ENCODE peak calls at places on chromosomes 13 and 19, in four cellular contexts. X is GM12878, A is HepG2, H is H1. P is an unnamed sample.

GRCh38 chr19:15332311-15332996 is at the start of gene BRD4:
- DNase-seq in X (no peak), A (no peak), H (no peak), P (peak)

GRCh38 chr19:45076851-45077730 is 813 bp upstream of the ZNF296 start:
- DNase-seq in X (no peak), A (no peak), H (no peak), P (peak)

GRCh38 chr19:53878786-53879144 is 3.2 kb upstream of the PRKCG start:
- DNase-seq in X (no peak), A (no peak), H (no peak), P (no peak)

GRCh38 chr19:5120833-5121232 is 151.9 kb downstream of the KDM4B start:
- DNase-seq in X (no peak), A (no peak), H (no peak), P (no peak)

GRCh38 chr19:38277969-38278680 is 13.8 kb downstream of the SPINT2 start:
- DNase-seq in X (no peak), A (no peak), H (no peak), P (no peak)

GRCh38 chr19:19488875-19489690 is 26.3 kb downstream of the TSSK6 start:
- DNase-seq in X (peak), A (peak), H (peak), P (peak)

GRCh38 chr13:99316657-99317244 is 9.6 kb upstream of the GPR183 start:
- DNase-seq in X (no peak), A (no peak), H (no peak), P (no peak)

GRCh38 chr19:38908854-38909253 is 3.1 kb downstream of the CCER2 start:
- DNase-seq in X (no peak), A (no peak), H (no peak), P (no peak)

GRCh38 chr13:111621164-111621563 is 300.7 kb downstream of the TEX29 start:
- DNase-seq in X (no peak), A (no peak), H (no peak), P (no peak)

GRCh38 chr13:109785141-109785891 is 1.1 kb downstream of the IRS2 start:
- DNase-seq in X (no peak), A (no peak), H (no peak), P (peak)

GRCh38 chr13:99086869-99087129 is 108.9 kb upstream of the DOCK9 start:
- DNase-seq in X (no peak), A (no peak), H (no peak), P (no peak)

GRCh38 chr13:19955873-19956559 is 2.5 kb upstream of the ZMYM2 start:
- DNase-seq in X (no peak), A (no peak), H (no peak), P (no peak)

GRCh38 chr13:113623491-113624234 is 34.3 kb downstream of the ATP4B start:
- DNase-seq in X (no peak), A (no peak), H (no peak), P (no peak)

GRCh38 chr13:31982540-31982939 is 49.0 kb upstream of the FRY start:
- DNase-seq in X (no peak), A (peak), H (no peak), P (no peak)

GRCh38 chr19:3969435-3970312 is 1.2 kb downstream of the DAPK3 start:
- DNase-seq in X (no peak), A (peak), H (no peak), P (peak)

GRCh38 chr19:18057557-18057956 is 29.2 kb downstream of the IL12RB1 start:
- DNase-seq in X (no peak), A (no peak), H (no peak), P (no peak)

GRCh38 chr13:80033286-80033685 is 307.6 kb downstream of the SPRY2 start:
- DNase-seq in X (no peak), A (no peak), H (no peak), P (no peak)

GRCh38 chr13:80029170-80029569 is 311.8 kb downstream of the SPRY2 start:
- DNase-seq in X (no peak), A (no peak), H (no peak), P (no peak)

GRCh38 chr13:80035096-80035495 is 305.8 kb downstream of the SPRY2 start:
- DNase-seq in X (no peak), A (no peak), H (no peak), P (no peak)

GRCh38 chr13:80030491-80030890 is 310.4 kb downstream of the SPRY2 start:
- DNase-seq in X (no peak), A (no peak), H (peak), P (peak)
- TF ChIP-seq CTCF in X (peak), A (no peak), H (peak), P (no peak)

GRCh38 chr13:101521371-101521770 is 68.9 kb downstream of the ITGBL1 start:
- DNase-seq in X (no peak), A (no peak), H (no peak), P (no peak)

GRCh38 chr13:101520672-101521071 is 68.2 kb downstream of the ITGBL1 start:
- DNase-seq in X (no peak), A (no peak), H (no peak), P (no peak)

GRCh38 chr13:101523732-101524131 is 71.3 kb downstream of the ITGBL1 start:
- DNase-seq in X (no peak), A (no peak), H (no peak), P (no peak)

GRCh38 chr13:101522607-101523006 is 70.1 kb downstream of the ITGBL1 start:
- DNase-seq in X (no peak), A (peak), H (no peak), P (no peak)

GRCh38 chr13:101523154-101523669 is 70.7 kb downstream of the ITGBL1 start:
- DNase-seq in X (no peak), A (no peak), H (no peak), P (no peak)
- TF ChIP-seq CREB1 in X (no peak), A (no peak), H (no peak), P (no peak)

DNA sequence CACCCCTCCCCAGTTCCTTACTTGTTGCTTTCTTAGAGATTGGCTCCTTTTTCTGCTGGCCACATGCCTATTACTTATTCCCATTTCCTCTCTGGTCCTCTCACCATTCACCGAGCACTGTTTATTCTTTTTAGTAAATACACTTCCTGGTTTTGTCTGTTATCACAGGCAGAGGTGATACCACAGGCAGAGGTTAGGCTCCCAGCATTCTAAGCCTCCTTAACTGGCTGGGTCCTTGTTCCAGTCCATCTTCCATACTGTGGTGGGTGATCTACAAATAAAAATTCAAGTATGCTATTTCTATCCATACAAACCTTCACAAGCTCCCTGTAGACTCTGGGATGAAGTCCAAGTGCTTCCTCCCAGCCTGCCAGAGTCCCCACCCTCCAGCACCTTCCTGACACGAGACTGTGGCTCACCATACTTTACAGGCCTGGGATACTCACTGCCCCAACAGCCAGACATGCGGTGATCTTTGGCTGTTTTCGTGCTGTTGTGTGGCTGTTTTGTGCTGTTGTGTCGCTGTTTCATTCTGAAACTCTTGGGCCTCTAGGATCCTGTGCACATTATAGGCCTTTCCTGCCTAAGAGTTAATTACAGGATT is 315.9 kb downstream of the ATP8A2 start:
- DNase-seq in X (no peak), A (no peak), H (no peak), P (no peak)
- TF ChIP-seq USF2 in X (no peak), A (no peak), H (no peak), P (no peak)

GRCh38 chr19:34173145-34173956 is 1.0 kb downstream of the LSM14A start:
- DNase-seq in X (no peak), A (peak), H (peak), P (peak)
- TF ChIP-seq CTCF in X (no peak), A (no peak), H (no peak), P (no peak)

GRCh38 chr19:35462476-35462953 is 14.5 kb downstream of the FFAR2 start:
- DNase-seq in X (peak), A (no peak), H (no peak), P (no peak)
- TF ChIP-seq CREB1 in X (peak), A (no peak), H (no peak), P (no peak)

DNA sequence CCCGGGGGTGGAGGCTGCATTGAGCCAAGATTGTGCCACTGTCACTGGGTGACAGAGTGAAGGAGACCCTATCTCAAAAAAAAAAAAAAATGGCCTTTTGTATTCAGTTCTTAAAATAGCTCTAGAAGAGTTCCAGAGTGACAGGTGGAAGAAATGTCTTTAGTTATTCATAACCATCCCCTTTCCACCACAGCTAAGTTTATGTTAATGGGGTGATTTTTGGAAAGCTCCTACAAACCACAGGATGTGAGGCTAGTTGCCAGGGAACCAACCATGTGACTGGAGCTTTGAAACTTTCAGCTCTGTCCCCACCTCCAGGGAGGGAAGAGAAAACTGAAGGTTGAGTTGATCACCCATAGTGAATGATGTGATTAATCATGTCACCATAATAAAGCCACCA is 6.9 kb downstream of the ZNF490 start:
- DNase-seq in X (peak), A (no peak), H (no peak), P (no peak)
- TF ChIP-seq USF2 in X (peak), A (no peak), H (no peak), P (no peak)

GRCh38 chr13:42878721-42879120 is 97.3 kb downstream of the FAM216B start:
- DNase-seq in X (no peak), A (no peak), H (no peak), P (no peak)

GRCh38 chr13:42883142-42883541 is 101.8 kb downstream of the FAM216B start:
- DNase-seq in X (no peak), A (no peak), H (no peak), P (no peak)

GRCh38 chr13:42880241-42880640 is 98.9 kb downstream of the FAM216B start:
- DNase-seq in X (no peak), A (no peak), H (no peak), P (no peak)

GRCh38 chr13:42885325-42885724 is 103.9 kb downstream of the FAM216B start:
- DNase-seq in X (no peak), A (no peak), H (no peak), P (no peak)

DNA sequence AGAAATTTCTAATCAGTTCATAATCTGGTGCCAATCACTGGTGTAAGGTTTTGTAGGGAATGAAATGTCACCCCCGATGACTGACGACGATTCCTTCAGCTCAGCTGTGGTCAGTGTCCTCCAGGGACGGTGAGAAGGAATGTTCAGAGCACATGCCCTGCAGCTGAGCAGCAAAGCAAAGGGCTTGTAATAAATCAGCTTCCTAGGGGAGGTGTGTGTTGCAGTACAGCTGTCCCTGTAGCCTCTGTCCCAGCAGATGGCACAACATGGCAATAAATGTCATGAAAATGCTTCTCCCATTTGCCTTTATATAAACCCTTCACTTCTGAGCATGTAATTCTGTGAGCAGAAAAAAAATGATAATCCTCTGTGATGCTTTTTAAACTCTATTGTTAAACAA is 102.4 kb downstream of the FAM216B start:
- DNase-seq in X (no peak), A (no peak), H (no peak), P (no peak)
- TF ChIP-seq CTCF in X (peak), A (no peak), H (peak), P (no peak)

DNA sequence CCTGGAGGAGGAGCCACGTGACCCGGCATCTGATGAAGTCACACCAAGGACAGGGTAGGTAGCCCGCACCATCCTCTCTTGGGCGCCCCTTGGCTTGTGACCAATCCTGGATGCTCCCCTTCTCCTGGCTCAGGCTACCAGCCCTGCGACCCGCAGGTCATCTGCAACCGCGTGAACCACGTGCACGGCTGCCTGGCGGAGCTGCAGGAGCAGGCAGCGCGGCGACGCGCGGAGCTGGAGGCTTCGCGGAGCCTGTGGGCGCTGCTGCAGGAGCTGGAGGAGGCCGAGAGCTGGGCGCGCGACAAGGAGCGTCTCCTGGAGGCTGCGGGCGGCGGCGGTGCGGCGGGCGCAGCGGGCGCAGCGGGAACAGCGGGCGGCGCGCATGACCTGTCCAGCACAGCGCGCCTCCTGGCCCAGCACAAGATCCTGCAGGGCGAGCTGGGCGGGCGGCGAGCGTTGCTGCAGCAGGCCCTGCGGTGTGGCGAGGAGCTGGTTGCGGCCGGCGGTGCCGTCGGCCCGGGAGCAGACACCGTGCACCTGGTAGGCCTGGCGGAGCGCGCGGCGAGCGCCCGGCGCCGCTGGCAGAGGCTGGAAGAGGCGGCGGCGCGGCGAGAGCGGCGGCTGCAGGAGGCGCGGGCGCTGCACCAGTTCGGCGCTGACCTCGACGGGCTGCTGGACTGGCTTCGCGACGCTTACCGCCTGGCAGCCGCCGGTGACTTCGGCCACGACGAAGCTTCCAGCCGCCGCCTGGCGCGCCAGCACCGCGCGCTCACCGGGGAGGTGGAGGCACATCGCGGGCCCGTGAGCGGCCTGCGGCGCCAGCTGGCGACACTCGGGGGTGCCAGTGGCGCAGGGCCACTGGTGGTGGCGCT is 45.9 kb downstream of the SPTBN4 start:
- DNase-seq in X (no peak), A (no peak), H (no peak), P (peak)
- TF ChIP-seq CREB1 in X (no peak), A (no peak), H (peak), P (peak)

DNA sequence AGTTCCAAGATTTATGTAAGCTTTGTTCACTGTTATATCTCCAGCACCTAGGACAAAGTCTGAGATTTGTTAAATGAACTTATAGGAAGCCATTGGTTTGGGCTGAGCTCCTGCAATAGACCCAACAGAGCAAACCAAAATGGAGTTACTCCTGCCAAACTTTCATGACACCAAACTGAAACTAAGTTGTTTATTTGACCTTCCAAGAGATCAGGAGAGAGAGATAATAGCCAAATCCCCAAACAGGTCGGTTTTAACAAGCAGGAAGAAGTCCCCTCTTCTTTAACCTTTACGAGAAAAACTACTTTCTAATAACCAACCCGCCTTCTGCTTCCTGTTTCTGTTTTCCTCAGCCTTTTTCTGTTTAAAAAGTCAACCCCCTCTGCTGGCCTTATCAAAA is 54.9 kb upstream of the ATP12A start:
- DNase-seq in X (no peak), A (no peak), H (no peak), P (no peak)
- TF ChIP-seq USF2 in X (no peak), A (no peak), H (no peak), P (no peak)